ENCODE peak calls at places on chromosomes 6 and 20, in four cellular contexts. One of them, this sample, is unnamed.

GRCh38 chr6:9204171-9204570 is 768.8 kb upstream of the SLC35B3 start:
- DNase-seq in K562: no peak
- DNase-seq in HepG2: no peak
- DNase-seq in HCT116: peak
- DNase-seq in this sample: no peak

GRCh38 chr6:167485186-167485978 is 160.5 kb downstream of the TTLL2 start:
- DNase-seq in HepG2: peak
- DNase-seq in K562: peak
- DNase-seq in HCT116: no peak
- DNase-seq in this sample: no peak

GRCh38 chr6:3455490-3456394 is 1.1 kb downstream of the SLC22A23 start:
- DNase-seq in HCT116: no peak
- DNase-seq in K562: peak
- DNase-seq in HepG2: peak
- DNase-seq in this sample: peak

GRCh38 chr6:5132741-5133140 is 47.6 kb downstream of the PPP1R3G start:
- DNase-seq in HCT116: no peak
- DNase-seq in HepG2: no peak
- DNase-seq in K562: no peak
- DNase-seq in this sample: no peak

GRCh38 chr6:93424303-93425064 is 5.1 kb upstream of the EPHA7 start:
- DNase-seq in HepG2: no peak
- DNase-seq in HCT116: no peak
- DNase-seq in K562: no peak
- DNase-seq in this sample: no peak

GRCh38 chr6:3293271-3294155 is 34.8 kb downstream of the PSMG4 start:
- DNase-seq in HepG2: no peak
- DNase-seq in K562: no peak
- DNase-seq in HCT116: no peak
- DNase-seq in this sample: no peak

GRCh38 chr6:13794184-13794583 is 20.2 kb downstream of the MCUR1 start:
- DNase-seq in HepG2: no peak
- DNase-seq in HCT116: no peak
- DNase-seq in K562: no peak
- DNase-seq in this sample: no peak

GRCh38 chr6:27205375-27206278 is 41.9 kb upstream of the PRSS16 start:
- DNase-seq in K562: peak
- DNase-seq in HepG2: no peak
- DNase-seq in HCT116: no peak
- DNase-seq in this sample: no peak

GRCh38 chr20:32017711-32018251 is 7.5 kb downstream of the CCM2L start:
- DNase-seq in HepG2: peak
- DNase-seq in K562: peak
- DNase-seq in HCT116: peak
- DNase-seq in this sample: peak

GRCh38 chr6:34484899-34485298 is 19.0 kb downstream of the PACSIN1 start:
- DNase-seq in HepG2: no peak
- DNase-seq in K562: peak
- DNase-seq in HCT116: peak
- DNase-seq in this sample: no peak

GRCh38 chr6:105400501-105400900 is 2.4 kb downstream of the PREP start:
- DNase-seq in HCT116: no peak
- DNase-seq in HepG2: no peak
- DNase-seq in K562: peak
- DNase-seq in this sample: no peak

GRCh38 chr20:4949833-4950178 is 51.5 kb downstream of the SLC23A2 start:
- DNase-seq in K562: peak
- DNase-seq in HepG2: peak
- DNase-seq in HCT116: no peak
- DNase-seq in this sample: no peak

GRCh38 chr6:152642578-152643375 is 5.6 kb upstream of the SYNE1 start:
- DNase-seq in K562: no peak
- DNase-seq in HCT116: peak
- DNase-seq in HepG2: peak
- DNase-seq in this sample: peak

GRCh38 chr20:61251529-61252393 is at the start of gene CDH4:
- DNase-seq in HCT116: no peak
- DNase-seq in K562: no peak
- DNase-seq in HepG2: no peak
- DNase-seq in this sample: peak

GRCh38 chr20:7856756-7857155 is 83.5 kb downstream of the HAO1 start:
- DNase-seq in K562: no peak
- DNase-seq in HepG2: no peak
- DNase-seq in HCT116: no peak
- DNase-seq in this sample: no peak

GRCh38 chr20:45792513-45793118 is 862 bp downstream of the DNTTIP1 start:
- DNase-seq in HCT116: no peak
- DNase-seq in HepG2: no peak
- DNase-seq in K562: no peak
- DNase-seq in this sample: no peak

GRCh38 chr6:32825966-32826365 is 9.2 kb upstream of the HLA-DOB start:
- DNase-seq in HepG2: peak
- DNase-seq in K562: no peak
- DNase-seq in HCT116: no peak
- DNase-seq in this sample: no peak

GRCh38 chr6:105346052-105346451 is 56.8 kb downstream of the PREP start:
- DNase-seq in HCT116: no peak
- DNase-seq in K562: no peak
- DNase-seq in HepG2: peak
- DNase-seq in this sample: no peak

GRCh38 chr6:38525888-38526287 is 113.8 kb downstream of the BTBD9 start:
- DNase-seq in HepG2: no peak
- DNase-seq in K562: no peak
- DNase-seq in HCT116: no peak
- DNase-seq in this sample: no peak

GRCh38 chr6:116265081-116265829 is 11.4 kb upstream of the TSPYL4 start:
- DNase-seq in HepG2: no peak
- DNase-seq in HCT116: no peak
- DNase-seq in K562: no peak
- DNase-seq in this sample: no peak
- TF ChIP-seq FOSL1 in HepG2: no peak
- TF ChIP-seq FOSL1 in HCT116: peak
- TF ChIP-seq FOSL1 in K562: no peak
- TF ChIP-seq FOSL1 in this sample: no peak

DNA sequence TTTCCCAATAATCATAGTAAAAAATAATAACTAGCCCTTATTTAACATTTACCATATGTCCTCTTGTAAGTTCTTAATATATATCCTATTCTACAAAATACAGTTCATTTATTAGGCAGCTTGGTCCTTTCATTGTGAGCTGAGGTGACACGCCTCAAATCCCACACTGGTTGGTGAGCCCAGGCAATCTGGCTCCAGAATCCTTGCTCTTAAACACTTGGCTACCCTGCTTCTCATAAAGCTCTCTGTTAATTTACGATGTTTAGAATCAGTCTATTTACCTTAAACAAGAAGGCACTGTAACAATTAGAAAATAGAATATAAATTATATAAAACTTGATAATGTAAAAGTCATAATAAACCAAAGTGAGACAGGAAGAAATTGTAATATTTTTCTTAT is 2.5 kb downstream of the EPM2A start:
- DNase-seq in HCT116: no peak
- DNase-seq in HepG2: no peak
- DNase-seq in K562: no peak
- DNase-seq in this sample: no peak
- TF ChIP-seq FOSL1 in HCT116: no peak
- TF ChIP-seq FOSL1 in HepG2: no peak
- TF ChIP-seq FOSL1 in K562: no peak
- TF ChIP-seq FOSL1 in this sample: no peak

GRCh38 chr20:25320035-25320800 is 70.4 kb downstream of the ABHD12 start:
- DNase-seq in HepG2: no peak
- DNase-seq in K562: no peak
- DNase-seq in HCT116: no peak
- DNase-seq in this sample: no peak
- TF ChIP-seq FOSL1 in HepG2: no peak
- TF ChIP-seq FOSL1 in K562: no peak
- TF ChIP-seq FOSL1 in HCT116: no peak
- TF ChIP-seq FOSL1 in this sample: no peak

GRCh38 chr20:17442588-17442987 is 88.6 kb downstream of the BFSP1 start:
- DNase-seq in HCT116: peak
- DNase-seq in K562: peak
- DNase-seq in HepG2: peak
- DNase-seq in this sample: no peak
- TF ChIP-seq FOSL1 in HCT116: no peak
- TF ChIP-seq FOSL1 in K562: no peak
- TF ChIP-seq FOSL1 in HepG2: no peak
- TF ChIP-seq FOSL1 in this sample: no peak

GRCh38 chr20:38842558-38842981 is 37.1 kb downstream of the PPP1R16B start:
- DNase-seq in K562: no peak
- DNase-seq in HepG2: no peak
- DNase-seq in HCT116: no peak
- DNase-seq in this sample: no peak
- TF ChIP-seq FOSL1 in K562: no peak
- TF ChIP-seq FOSL1 in HepG2: no peak
- TF ChIP-seq FOSL1 in HCT116: no peak
- TF ChIP-seq FOSL1 in this sample: no peak

DNA sequence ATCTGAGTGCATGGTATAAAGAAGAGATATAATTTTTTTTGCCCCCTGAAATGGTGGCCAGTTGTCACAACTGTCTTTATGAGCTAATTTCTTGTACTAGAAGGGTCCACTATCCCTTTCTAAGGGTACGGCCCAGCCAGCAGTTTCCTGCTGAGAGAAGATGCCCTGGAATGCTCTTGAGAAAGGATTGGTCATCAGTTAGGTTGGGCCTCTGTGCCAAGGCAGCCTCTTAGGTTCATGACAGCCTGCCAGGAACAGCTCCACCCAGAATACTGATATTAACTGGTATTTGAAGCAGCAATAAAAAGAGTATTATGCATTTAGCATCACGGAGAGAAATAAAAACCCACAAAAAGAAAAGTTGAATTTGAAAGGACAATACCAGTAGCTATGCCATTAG is 9.0 kb upstream of the HINT3 start:
- DNase-seq in K562: no peak
- DNase-seq in HCT116: no peak
- DNase-seq in HepG2: no peak
- DNase-seq in this sample: no peak
- TF ChIP-seq FOSL1 in K562: no peak
- TF ChIP-seq FOSL1 in HCT116: no peak
- TF ChIP-seq FOSL1 in HepG2: no peak
- TF ChIP-seq FOSL1 in this sample: no peak

This sample was measured in H1.